ENCODE peak calls at places on chromosomes 13 and 19, in seven cellular contexts. O is H9, H is cardiac muscle cell, S is neural progenitor cell, P is SJCRH30, N is transverse colon, Z is tibial artery. B is an unnamed sample.

GRCh38 chr19:43555185-43555770 is 20.0 kb downstream of the XRCC1 start:
- DNase-seq in O (peak), H (peak), S (peak), P (peak), N (peak), Z (no peak), B (peak)

GRCh38 chr13:46295531-46296464 is 84.1 kb downstream of the LRRC63 start:
- DNase-seq in O (no peak), H (no peak), S (no peak), P (no peak), N (peak), Z (no peak), B (no peak)

GRCh38 chr19:38735257-38735686 is 9.0 kb downstream of the CAPN12 start:
- DNase-seq in O (peak), H (peak), S (peak), P (no peak), N (peak), Z (peak), B (no peak)

GRCh38 chr13:77373541-77373940 is 46.6 kb upstream of the MYCBP2 start:
- DNase-seq in O (no peak), H (no peak), S (no peak), P (no peak), N (no peak), Z (no peak), B (no peak)

GRCh38 chr13:73828811-73829210 is 305.4 kb downstream of the KLF12 start:
- DNase-seq in O (no peak), H (no peak), S (no peak), P (no peak), N (no peak), Z (no peak), B (no peak)

GRCh38 chr13:113589251-113589960 is 4.9 kb downstream of the TFDP1 start:
- DNase-seq in O (no peak), H (no peak), S (no peak), P (no peak), N (peak), Z (peak), B (no peak)

GRCh38 chr19:40286235-40286530 is 1.0 kb upstream of the AKT2 start:
- DNase-seq in O (no peak), H (no peak), S (no peak), P (no peak), N (no peak), Z (no peak), B (no peak)

GRCh38 chr19:55229145-55229788 is 704 bp upstream of the TMEM86B start:
- DNase-seq in O (no peak), H (no peak), S (no peak), P (no peak), N (no peak), Z (no peak), B (no peak)

GRCh38 chr13:46392967-46393366 is 5.9 kb upstream of the RUBCNL start:
- DNase-seq in O (no peak), H (no peak), S (no peak), P (peak), N (no peak), Z (no peak), B (no peak)

GRCh38 chr13:40469581-40470282 is 196.7 kb downstream of the FOXO1 start:
- DNase-seq in O (no peak), H (no peak), S (no peak), P (no peak), N (no peak), Z (no peak), B (no peak)

GRCh38 chr13:91609353-91609752 is 210.9 kb downstream of the GPC5 start:
- DNase-seq in O (no peak), H (no peak), S (no peak), P (no peak), N (no peak), Z (no peak), B (no peak)

GRCh38 chr19:11247391-11247790 is 8.0 kb downstream of the ANGPTL8 start:
- DNase-seq in O (no peak), H (no peak), S (no peak), P (no peak), N (no peak), Z (peak), B (no peak)

GRCh38 chr13:32381539-32381938 is 46.4 kb downstream of the N4BP2L1 start:
- DNase-seq in O (peak), H (peak), S (peak), P (no peak), N (no peak), Z (no peak), B (no peak)

GRCh38 chr19:7482584-7483439 is 6.0 kb downstream of the PEX11G start:
- DNase-seq in O (peak), H (no peak), S (peak), P (no peak), N (peak), Z (no peak), B (no peak)

GRCh38 chr19:14368011-14368513 is 13.2 kb upstream of the ADGRE5 start:
- DNase-seq in O (no peak), H (no peak), S (no peak), P (no peak), N (no peak), Z (no peak), B (no peak)

GRCh38 chr19:31553112-31553843 is 204.0 kb upstream of the TSHZ3 start:
- DNase-seq in O (no peak), H (no peak), S (no peak), P (peak), N (no peak), Z (no peak), B (no peak)

GRCh38 chr13:26772531-26772930 is 11.9 kb upstream of the GPR12 start:
- DNase-seq in O (no peak), H (no peak), S (no peak), P (no peak), N (no peak), Z (no peak), B (no peak)

GRCh38 chr19:8503506-8503905 is 1.1 kb upstream of the PRAM1 start:
- DNase-seq in O (no peak), H (no peak), S (no peak), P (no peak), N (no peak), Z (no peak), B (no peak)

GRCh38 chr13:33286143-33286542 is 588 bp upstream of the STARD13 start:
- DNase-seq in O (no peak), H (peak), S (no peak), P (peak), N (no peak), Z (no peak), B (no peak)

GRCh38 chr19:35041548-35042055 is at the start of gene HPN:
- DNase-seq in O (peak), H (peak), S (peak), P (no peak), N (no peak), Z (no peak), B (no peak)
- H3K27ac ChIP-seq in O (no peak), H (peak), S (no peak), P (no peak), N (peak), Z (no peak), B (peak)

GRCh38 chr19:44626067-44626624 is 12.8 kb downstream of the IGSF23 start:
- DNase-seq in O (no peak), H (no peak), S (no peak), P (peak), N (no peak), Z (no peak), B (no peak)

GRCh38 chr19:44623626-44624025 is 10.3 kb downstream of the IGSF23 start:
- DNase-seq in O (no peak), H (no peak), S (no peak), P (peak), N (no peak), Z (no peak), B (no peak)

GRCh38 chr19:44627631-44628030 is 14.3 kb downstream of the IGSF23 start:
- DNase-seq in O (no peak), H (no peak), S (no peak), P (no peak), N (no peak), Z (no peak), B (no peak)

GRCh38 chr19:44624840-44625354 is 11.5 kb downstream of the IGSF23 start:
- DNase-seq in O (no peak), H (no peak), S (no peak), P (no peak), N (no peak), Z (no peak), B (no peak)

GRCh38 chr19:44625531-44626066 is 12.2 kb downstream of the IGSF23 start:
- DNase-seq in O (no peak), H (no peak), S (no peak), P (peak), N (no peak), Z (no peak), B (no peak)
- H3K27ac ChIP-seq in O (no peak), H (no peak), S (no peak), P (peak), N (no peak), Z (no peak), B (no peak)

GRCh38 chr19:1882089-1882785 is 3.1 kb downstream of the ABHD17A start:
- DNase-seq in O (peak), H (peak), S (peak), P (no peak), N (peak), Z (no peak), B (peak)

GRCh38 chr19:1884291-1884718 is 991 bp downstream of the ABHD17A start:
- DNase-seq in O (no peak), H (no peak), S (no peak), P (no peak), N (peak), Z (no peak), B (no peak)

GRCh38 chr19:1882786-1883692 is 2.3 kb downstream of the ABHD17A start:
- DNase-seq in O (no peak), H (no peak), S (no peak), P (no peak), N (no peak), Z (no peak), B (no peak)

GRCh38 chr19:1884719-1885334 is 469 bp downstream of the ABHD17A start:
- DNase-seq in O (peak), H (peak), S (peak), P (no peak), N (no peak), Z (peak), B (peak)

GRCh38 chr19:1883784-1884183 is 1.5 kb downstream of the ABHD17A start:
- DNase-seq in O (no peak), H (no peak), S (no peak), P (no peak), N (no peak), Z (no peak), B (no peak)
- H3K27ac ChIP-seq in O (no peak), H (no peak), S (no peak), P (no peak), N (peak), Z (no peak), B (peak)

GRCh38 chr19:15810335-15810734 is 5.1 kb downstream of the OR10H1 start:
- DNase-seq in O (no peak), H (no peak), S (no peak), P (no peak), N (peak), Z (no peak), B (no peak)
- H3K27ac ChIP-seq in O (no peak), H (no peak), S (no peak), P (no peak), N (no peak), Z (no peak), B (no peak)

GRCh38 chr19:46717716-46718143 is 816 bp upstream of the PRKD2 start:
- DNase-seq in O (no peak), H (no peak), S (no peak), P (no peak), N (no peak), Z (no peak), B (no peak)
- H3K27ac ChIP-seq in O (no peak), H (peak), S (peak), P (no peak), N (peak), Z (peak), B (peak)

DNA sequence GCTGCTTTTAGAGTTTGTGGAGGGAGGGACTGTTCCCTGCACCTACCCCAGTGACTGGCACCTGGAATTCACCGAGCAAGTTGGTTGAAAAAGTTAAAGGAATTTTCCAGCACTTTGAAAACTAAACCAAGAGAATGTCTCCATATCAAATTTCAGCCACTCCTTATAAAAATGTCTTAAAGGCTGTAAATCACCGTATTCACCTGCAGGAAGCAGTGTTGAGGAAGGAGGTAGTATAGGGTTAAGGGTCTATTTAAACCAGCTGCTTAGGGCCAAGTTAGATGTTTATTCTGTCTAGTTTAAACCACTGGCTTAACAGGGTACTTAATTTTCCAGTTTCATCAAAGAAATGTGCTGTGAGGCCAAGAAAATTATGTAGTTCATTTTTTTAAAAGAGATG is 3.8 kb upstream of the RAB20 start:
- DNase-seq in O (no peak), H (no peak), S (no peak), P (no peak), N (no peak), Z (no peak), B (no peak)
- H3K27ac ChIP-seq in O (no peak), H (no peak), S (no peak), P (no peak), N (no peak), Z (no peak), B (no peak)

DNA sequence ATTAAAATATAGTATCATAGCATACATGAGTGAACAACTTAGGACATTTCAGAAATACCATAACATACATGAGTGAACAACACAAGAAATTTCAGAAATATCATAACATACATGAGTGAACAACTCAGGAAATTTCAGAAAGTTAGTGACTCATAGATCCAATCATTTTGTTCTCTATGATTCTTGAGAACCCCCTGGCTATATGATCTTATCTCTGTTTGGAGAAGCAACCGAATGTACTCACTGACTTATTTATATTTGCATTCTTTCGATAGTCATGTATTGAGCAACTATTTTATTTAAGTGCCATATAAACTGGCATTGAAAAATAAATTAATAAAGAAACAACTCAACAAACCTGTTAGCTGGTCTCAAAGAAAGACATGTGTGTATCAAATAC is 251.1 kb downstream of the EFNB2 start:
- DNase-seq in O (no peak), H (no peak), S (no peak), P (no peak), N (no peak), Z (no peak), B (no peak)
- H3K27ac ChIP-seq in O (no peak), H (no peak), S (no peak), P (no peak), N (no peak), Z (no peak), B (no peak)

GRCh38 chr13:20125783-20126165 is 35.1 kb downstream of the GJA3 start:
- DNase-seq in O (peak), H (no peak), S (no peak), P (no peak), N (no peak), Z (no peak), B (no peak)
- H3K27ac ChIP-seq in O (no peak), H (peak), S (no peak), P (no peak), N (no peak), Z (peak), B (peak)

GRCh38 chr19:48968179-48968661 is 3.1 kb downstream of the FTL start:
- DNase-seq in O (no peak), H (no peak), S (no peak), P (no peak), N (no peak), Z (no peak), B (no peak)
- H3K27ac ChIP-seq in O (no peak), H (peak), S (no peak), P (no peak), N (peak), Z (peak), B (peak)

GRCh38 chr13:48251616-48252081 is 18.6 kb downstream of the ITM2B start:
- DNase-seq in O (no peak), H (no peak), S (no peak), P (no peak), N (no peak), Z (no peak), B (no peak)
- H3K27ac ChIP-seq in O (no peak), H (no peak), S (no peak), P (no peak), N (peak), Z (no peak), B (no peak)